ENCODE peak calls at places on chromosomes 12 and 14, in eight cellular contexts. One of them, this sample, is unnamed.

GRCh38 chr12:3164454-3165310 is 87.5 kb downstream of the TSPAN9 start:
- DNase-seq in heart left ventricle: no peak
- DNase-seq in body of pancreas: no peak
- DNase-seq in prostate gland: no peak
- DNase-seq in spleen: peak; percentile 47
- DNase-seq in A549: no peak
- DNase-seq in tibial nerve: no peak
- DNase-seq in uterus: no peak
- DNase-seq in this sample: no peak

GRCh38 chr12:79555006-79555925 is 135.5 kb downstream of the PAWR start:
- DNase-seq in heart left ventricle: no peak
- DNase-seq in body of pancreas: no peak
- DNase-seq in prostate gland: no peak
- DNase-seq in spleen: no peak
- DNase-seq in A549: peak; percentile 66
- DNase-seq in tibial nerve: no peak
- DNase-seq in uterus: no peak
- DNase-seq in this sample: no peak

GRCh38 chr14:92747701-92748258 is 647 bp downstream of the LGMN start:
- DNase-seq in heart left ventricle: no peak
- DNase-seq in body of pancreas: no peak
- DNase-seq in prostate gland: peak; percentile 10
- DNase-seq in spleen: no peak
- DNase-seq in A549: no peak
- DNase-seq in tibial nerve: no peak
- DNase-seq in uterus: no peak
- DNase-seq in this sample: no peak

GRCh38 chr12:71032933-71033332 is 112.4 kb upstream of the PTPRR start:
- DNase-seq in heart left ventricle: no peak
- DNase-seq in body of pancreas: no peak
- DNase-seq in prostate gland: no peak
- DNase-seq in spleen: no peak
- DNase-seq in A549: no peak
- DNase-seq in tibial nerve: no peak
- DNase-seq in uterus: no peak
- DNase-seq in this sample: no peak

GRCh38 chr14:105060751-105061427 is 4.3 kb downstream of the GPR132 start:
- DNase-seq in heart left ventricle: peak; percentile 50
- DNase-seq in body of pancreas: no peak
- DNase-seq in prostate gland: no peak
- DNase-seq in spleen: peak; percentile 94
- DNase-seq in A549: no peak
- DNase-seq in tibial nerve: no peak
- DNase-seq in uterus: no peak
- DNase-seq in this sample: no peak

GRCh38 chr12:114762490-114763110 is 78.6 kb upstream of the TBX3 start:
- DNase-seq in heart left ventricle: peak; percentile 31
- DNase-seq in body of pancreas: no peak
- DNase-seq in prostate gland: no peak
- DNase-seq in spleen: no peak
- DNase-seq in A549: no peak
- DNase-seq in tibial nerve: no peak
- DNase-seq in uterus: no peak
- DNase-seq in this sample: no peak

GRCh38 chr14:94036328-94037167 is 10.4 kb downstream of the OTUB2 start:
- DNase-seq in heart left ventricle: peak; percentile 65
- DNase-seq in body of pancreas: peak; percentile 85
- DNase-seq in prostate gland: peak; percentile 45
- DNase-seq in spleen: peak; percentile 85
- DNase-seq in A549: peak; percentile 71
- DNase-seq in tibial nerve: peak; percentile 61
- DNase-seq in uterus: peak; percentile 51
- DNase-seq in this sample: peak; percentile 52

GRCh38 chr14:58749066-58749669 is 111.4 kb downstream of the DACT1 start:
- DNase-seq in heart left ventricle: no peak
- DNase-seq in body of pancreas: peak; percentile 20
- DNase-seq in prostate gland: peak; percentile 13
- DNase-seq in spleen: no peak
- DNase-seq in A549: peak; percentile 76
- DNase-seq in tibial nerve: no peak
- DNase-seq in uterus: no peak
- DNase-seq in this sample: peak; percentile 23

GRCh38 chr12:125210104-125210755 is 145.0 kb downstream of the AACS start:
- DNase-seq in heart left ventricle: no peak
- DNase-seq in body of pancreas: no peak
- DNase-seq in prostate gland: no peak
- DNase-seq in spleen: no peak
- DNase-seq in A549: no peak
- DNase-seq in tibial nerve: no peak
- DNase-seq in uterus: no peak
- DNase-seq in this sample: no peak

GRCh38 chr12:106814649-106815048 is 40.2 kb downstream of the RIC8B start:
- DNase-seq in heart left ventricle: no peak
- DNase-seq in body of pancreas: no peak
- DNase-seq in prostate gland: no peak
- DNase-seq in spleen: no peak
- DNase-seq in A549: no peak
- DNase-seq in tibial nerve: no peak
- DNase-seq in uterus: no peak
- DNase-seq in this sample: no peak

GRCh38 chr12:20212036-20212435 is 156.3 kb upstream of the PDE3A start:
- DNase-seq in heart left ventricle: no peak
- DNase-seq in body of pancreas: no peak
- DNase-seq in prostate gland: no peak
- DNase-seq in spleen: no peak
- DNase-seq in A549: peak; percentile 27
- DNase-seq in tibial nerve: no peak
- DNase-seq in uterus: no peak
- DNase-seq in this sample: no peak

GRCh38 chr14:104870368-104871144 is 5.5 kb downstream of the CEP170B start:
- DNase-seq in heart left ventricle: no peak
- DNase-seq in body of pancreas: peak; percentile 58
- DNase-seq in prostate gland: no peak
- DNase-seq in spleen: peak; percentile 72
- DNase-seq in A549: no peak
- DNase-seq in tibial nerve: no peak
- DNase-seq in uterus: no peak
- DNase-seq in this sample: no peak

DNA sequence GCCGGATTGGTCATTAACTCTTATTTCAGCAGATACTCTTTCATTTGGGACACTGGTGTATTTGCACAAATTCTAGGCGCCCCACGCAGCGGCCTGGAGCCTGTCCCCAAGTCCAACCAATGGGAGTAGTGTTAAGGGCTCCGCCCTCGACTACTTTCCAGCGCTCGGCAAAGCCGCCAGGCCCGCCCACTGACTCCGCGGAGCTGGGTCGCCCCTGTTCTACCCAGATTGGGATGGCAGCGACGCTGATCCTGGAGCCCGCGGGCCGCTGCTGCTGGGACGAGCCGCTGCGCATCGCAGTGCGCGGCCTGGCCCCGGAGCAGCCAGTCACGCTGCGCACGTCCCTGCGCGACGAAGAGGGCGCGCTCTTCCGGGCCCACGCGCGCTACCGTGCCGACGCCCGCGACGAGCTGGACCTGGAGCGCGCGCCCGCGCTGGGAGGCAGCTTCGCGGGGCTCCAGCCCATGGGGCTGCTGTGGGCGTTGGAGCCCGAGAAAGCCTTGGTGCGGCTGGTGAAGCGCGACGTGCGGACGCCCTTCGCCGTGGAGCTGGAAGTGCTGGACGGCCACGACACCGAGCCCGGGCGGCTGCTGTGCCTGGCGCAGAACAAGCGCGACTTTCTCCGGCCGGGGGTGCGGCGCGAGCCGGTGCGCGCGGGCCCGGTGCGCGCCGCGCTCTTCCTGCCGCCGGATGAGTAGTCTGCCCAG is at the start of gene ACOT6:
- DNase-seq in heart left ventricle: peak; percentile 73
- DNase-seq in body of pancreas: peak; percentile 79
- DNase-seq in prostate gland: peak; percentile 54
- DNase-seq in spleen: peak; percentile 90
- DNase-seq in A549: peak; percentile 83
- DNase-seq in tibial nerve: peak; percentile 34
- DNase-seq in uterus: peak; percentile 65
- DNase-seq in this sample: peak; percentile 85
- TF ChIP-seq POLR2A in heart left ventricle: no peak
- TF ChIP-seq POLR2A in body of pancreas: peak; percentile 50
- TF ChIP-seq POLR2A in prostate gland: peak; percentile 42
- TF ChIP-seq POLR2A in spleen: no peak
- TF ChIP-seq POLR2A in A549: peak; percentile 72
- TF ChIP-seq POLR2A in tibial nerve: peak; percentile 42
- TF ChIP-seq POLR2A in uterus: no peak
- TF ChIP-seq POLR2A in this sample: peak; percentile 55

GRCh38 chr14:81534510-81535074 is 939 bp upstream of the SEL1L start:
- DNase-seq in heart left ventricle: no peak
- DNase-seq in body of pancreas: peak; percentile 30
- DNase-seq in prostate gland: no peak
- DNase-seq in spleen: no peak
- DNase-seq in A549: no peak
- DNase-seq in tibial nerve: no peak
- DNase-seq in uterus: no peak
- DNase-seq in this sample: no peak
- TF ChIP-seq POLR2A in heart left ventricle: no peak
- TF ChIP-seq POLR2A in body of pancreas: no peak
- TF ChIP-seq POLR2A in prostate gland: no peak
- TF ChIP-seq POLR2A in spleen: no peak
- TF ChIP-seq POLR2A in A549: no peak
- TF ChIP-seq POLR2A in tibial nerve: no peak
- TF ChIP-seq POLR2A in uterus: no peak
- TF ChIP-seq POLR2A in this sample: no peak

GRCh38 chr14:31205681-31206535 is 1.7 kb downstream of the HECTD1 start:
- DNase-seq in heart left ventricle: no peak
- DNase-seq in body of pancreas: no peak
- DNase-seq in prostate gland: no peak
- DNase-seq in spleen: no peak
- DNase-seq in A549: peak; percentile 40
- DNase-seq in tibial nerve: no peak
- DNase-seq in uterus: no peak
- DNase-seq in this sample: no peak
- TF ChIP-seq POLR2A in heart left ventricle: no peak
- TF ChIP-seq POLR2A in body of pancreas: no peak
- TF ChIP-seq POLR2A in prostate gland: peak; percentile 29
- TF ChIP-seq POLR2A in spleen: no peak
- TF ChIP-seq POLR2A in A549: no peak
- TF ChIP-seq POLR2A in tibial nerve: no peak
- TF ChIP-seq POLR2A in uterus: no peak
- TF ChIP-seq POLR2A in this sample: no peak

DNA sequence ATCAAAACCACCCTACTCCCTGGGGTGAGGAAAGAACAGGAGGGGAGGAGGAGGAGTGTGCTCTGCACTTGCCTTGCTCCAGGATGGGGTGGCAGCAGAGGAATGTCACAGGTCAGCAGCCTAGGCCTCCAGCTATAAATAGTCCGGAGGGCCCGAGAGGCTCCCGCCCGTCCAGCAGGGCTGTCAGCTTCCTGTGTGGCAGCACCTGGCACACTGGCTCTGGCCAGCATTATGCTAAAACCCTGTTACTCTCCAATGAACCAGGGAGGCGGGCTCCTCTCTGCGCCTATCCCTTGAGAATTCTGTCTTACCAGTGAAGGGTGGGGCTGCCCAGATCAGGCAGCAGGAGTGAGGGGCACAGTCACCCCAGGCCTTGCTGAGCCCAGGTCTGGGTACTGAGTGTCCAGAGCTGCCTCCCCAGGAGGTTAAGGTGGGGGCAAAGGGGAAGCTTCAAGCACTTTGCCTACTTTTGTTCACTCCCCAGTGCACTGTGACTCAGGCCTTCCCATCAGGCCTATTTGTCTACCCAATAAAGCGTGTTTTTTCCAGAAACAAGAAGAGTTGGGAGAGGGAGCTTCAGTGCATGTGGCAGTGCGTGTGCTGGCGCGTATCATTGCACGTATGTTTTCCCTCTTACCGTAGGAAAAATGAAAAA is 1.1 kb upstream of the COX14 start:
- DNase-seq in heart left ventricle: peak; percentile 79
- DNase-seq in body of pancreas: peak; percentile 62
- DNase-seq in prostate gland: peak; percentile 15
- DNase-seq in spleen: peak; percentile 89
- DNase-seq in A549: peak; percentile 52
- DNase-seq in tibial nerve: peak; percentile 36
- DNase-seq in uterus: peak; percentile 39
- DNase-seq in this sample: peak; percentile 82
- TF ChIP-seq POLR2A in heart left ventricle: no peak
- TF ChIP-seq POLR2A in body of pancreas: no peak
- TF ChIP-seq POLR2A in prostate gland: no peak
- TF ChIP-seq POLR2A in spleen: no peak
- TF ChIP-seq POLR2A in A549: no peak
- TF ChIP-seq POLR2A in tibial nerve: no peak
- TF ChIP-seq POLR2A in uterus: no peak
- TF ChIP-seq POLR2A in this sample: no peak

DNA sequence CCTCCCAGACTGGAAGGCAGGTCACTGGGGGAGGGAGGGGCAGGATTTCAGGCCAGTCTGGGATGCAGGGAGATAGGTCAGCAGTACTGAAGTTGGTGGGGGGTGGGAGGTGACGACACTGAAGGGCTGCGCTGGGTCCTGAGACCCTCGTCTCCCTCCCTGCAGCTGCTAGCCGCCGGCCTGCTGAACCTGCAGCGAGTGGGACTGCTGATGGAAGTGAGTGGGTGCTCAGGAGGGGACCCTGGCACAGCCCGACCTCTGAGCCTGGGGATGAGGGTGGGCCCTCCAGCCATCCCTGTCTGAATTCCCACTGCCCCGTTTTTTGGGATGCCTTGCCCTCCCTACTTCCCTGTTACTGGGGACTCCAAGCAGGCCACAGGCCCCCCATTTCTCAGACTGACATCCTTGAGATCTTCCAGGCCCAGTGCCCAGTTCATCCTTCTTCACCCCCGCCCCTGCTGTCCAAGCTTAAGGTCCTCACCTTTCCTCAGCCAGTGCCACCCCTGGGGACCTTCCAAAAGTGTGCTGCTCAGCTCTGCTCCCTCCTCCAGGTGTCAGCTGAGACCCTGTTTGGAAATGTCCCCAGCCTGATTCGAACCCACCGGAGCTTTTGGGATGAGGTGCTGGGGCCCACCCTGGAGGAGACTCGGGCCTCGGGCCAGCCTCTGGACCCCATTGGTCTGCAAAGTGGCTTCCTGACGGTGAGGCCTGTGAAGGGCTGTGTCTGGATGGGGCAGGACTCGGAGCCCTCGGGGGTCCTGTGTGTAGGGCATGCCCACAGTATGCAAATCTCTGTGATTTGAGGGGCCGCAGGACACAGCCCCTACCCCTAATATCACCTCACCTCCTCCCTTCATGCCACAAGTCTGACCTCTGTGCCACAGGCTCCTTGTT is 5.5 kb downstream of the PLEKHG6 start:
- DNase-seq in heart left ventricle: no peak
- DNase-seq in body of pancreas: no peak
- DNase-seq in prostate gland: no peak
- DNase-seq in spleen: no peak
- DNase-seq in A549: no peak
- DNase-seq in tibial nerve: no peak
- DNase-seq in uterus: no peak
- DNase-seq in this sample: no peak
- TF ChIP-seq POLR2A in heart left ventricle: no peak
- TF ChIP-seq POLR2A in body of pancreas: no peak
- TF ChIP-seq POLR2A in prostate gland: no peak
- TF ChIP-seq POLR2A in spleen: no peak
- TF ChIP-seq POLR2A in A549: no peak
- TF ChIP-seq POLR2A in tibial nerve: no peak
- TF ChIP-seq POLR2A in uterus: no peak
- TF ChIP-seq POLR2A in this sample: no peak

GRCh38 chr14:73755434-73756014 is 41.3 kb upstream of the PNMA1 start:
- DNase-seq in heart left ventricle: no peak
- DNase-seq in body of pancreas: peak; percentile 62
- DNase-seq in prostate gland: peak; percentile 69
- DNase-seq in spleen: peak; percentile 82
- DNase-seq in A549: no peak
- DNase-seq in tibial nerve: no peak
- DNase-seq in uterus: no peak
- DNase-seq in this sample: no peak
- TF ChIP-seq POLR2A in heart left ventricle: no peak
- TF ChIP-seq POLR2A in body of pancreas: no peak
- TF ChIP-seq POLR2A in prostate gland: peak; percentile 20
- TF ChIP-seq POLR2A in spleen: no peak
- TF ChIP-seq POLR2A in A549: no peak
- TF ChIP-seq POLR2A in tibial nerve: no peak
- TF ChIP-seq POLR2A in uterus: no peak
- TF ChIP-seq POLR2A in this sample: no peak

This sample was measured in H54.